ENCODE peak calls at places on chromosomes 5 and 9, in eight cellular contexts. Q is effector CD4-positive, alpha-beta T cell; E is small intestine; R is Right ventricle myocardium inferior; D is colonic mucosa; O is CD4-positive, alpha-beta T cell; F is SK-N-SH; Z is RKO. T is an unnamed sample.

GRCh38 chr9:36317766-36318165 is 59.5 kb upstream of the GNE start:
- DNase-seq in Q (no peak), E (peak; percentile 84), R (no peak), D (peak; percentile 97), O (no peak), F (no peak), Z (no peak), T (no peak)

GRCh38 chr9:121887553-121888437 is 205.3 kb downstream of the TTLL11 start:
- DNase-seq in Q (no peak), E (peak; percentile 65), R (no peak), D (peak; percentile 63), O (no peak), F (peak; percentile 42), Z (no peak), T (no peak)

GRCh38 chr5:6439588-6440550 is 8.8 kb upstream of the UBE2QL1 start:
- DNase-seq in Q (no peak), E (no peak), R (no peak), D (no peak), O (no peak), F (no peak), Z (no peak), T (no peak)

GRCh38 chr5:107878676-107879075 is 207.9 kb upstream of the EFNA5 start:
- DNase-seq in Q (no peak), E (no peak), R (no peak), D (no peak), O (no peak), F (peak; percentile 33), Z (no peak), T (no peak)

GRCh38 chr9:72133365-72134035 is 15.7 kb upstream of the GDA start:
- DNase-seq in Q (no peak), E (peak; percentile 95), R (no peak), D (peak; percentile 41), O (no peak), F (no peak), Z (no peak), T (no peak)

GRCh38 chr5:77866198-77866597 is 90.1 kb upstream of the TBCA start:
- DNase-seq in Q (no peak), E (no peak), R (no peak), D (no peak), O (no peak), F (peak; percentile 22), Z (no peak), T (no peak)

GRCh38 chr5:56003179-56003578 is 8.4 kb upstream of the IL6ST start:
- DNase-seq in Q (no peak), E (peak; percentile 98), R (no peak), D (peak; percentile 80), O (no peak), F (no peak), Z (peak; percentile 61), T (no peak)

GRCh38 chr9:120710110-120710981 is 3.9 kb downstream of the MEGF9 start:
- DNase-seq in Q (no peak), E (peak; percentile 85), R (no peak), D (no peak), O (peak; percentile 20), F (peak; percentile 39), Z (peak; percentile 91), T (peak; percentile 79)

GRCh38 chr5:60299944-60300343 is 400.0 kb downstream of the DEPDC1B start:
- DNase-seq in Q (no peak), E (no peak), R (no peak), D (no peak), O (no peak), F (no peak), Z (no peak), T (no peak)

GRCh38 chr5:41510176-41510831 is at the start of gene PLCXD3:
- DNase-seq in Q (no peak), E (peak; percentile 43), R (peak; percentile 72), D (peak; percentile 22), O (no peak), F (peak; percentile 69), Z (no peak), T (no peak)

GRCh38 chr5:6361101-6361500 is 17.2 kb downstream of the MED10 start:
- DNase-seq in Q (no peak), E (no peak), R (no peak), D (no peak), O (no peak), F (no peak), Z (no peak), T (no peak)

GRCh38 chr5:9632495-9632894 is 2.3 kb upstream of the TAS2R1 start:
- DNase-seq in Q (no peak), E (no peak), R (no peak), D (no peak), O (no peak), F (no peak), Z (no peak), T (no peak)

GRCh38 chr5:123810253-123810652 is 298.3 kb downstream of the CSNK1G3 start:
- DNase-seq in Q (no peak), E (peak; percentile 40), R (peak; percentile 59), D (peak; percentile 44), O (no peak), F (no peak), Z (no peak), T (no peak)

GRCh38 chr9:129816501-129817435 is 7.2 kb downstream of the TOR1A start:
- DNase-seq in Q (no peak), E (peak; percentile 13), R (no peak), D (no peak), O (no peak), F (no peak), Z (no peak), T (no peak)

GRCh38 chr5:36311967-36312366 is 10.3 kb upstream of the RANBP3L start:
- DNase-seq in Q (no peak), E (no peak), R (no peak), D (no peak), O (no peak), F (no peak), Z (no peak), T (no peak)

GRCh38 chr5:123951204-123951977 is 439.4 kb downstream of the CSNK1G3 start:
- DNase-seq in Q (no peak), E (no peak), R (no peak), D (no peak), O (no peak), F (no peak), Z (peak; percentile 75), T (peak; percentile 70)

GRCh38 chr5:139185589-139185988 is 12.6 kb downstream of the SIL1 start:
- DNase-seq in Q (no peak), E (no peak), R (no peak), D (no peak), O (no peak), F (no peak), Z (no peak), T (no peak)

GRCh38 chr5:151612689-151613427 is 21.7 kb upstream of the FAT2 start:
- DNase-seq in Q (peak; percentile 20), E (no peak), R (no peak), D (no peak), O (peak; percentile 13), F (no peak), Z (no peak), T (peak; percentile 63)

GRCh38 chr5:111790295-111790694 is 33.3 kb upstream of the NREP start:
- DNase-seq in Q (no peak), E (no peak), R (no peak), D (no peak), O (no peak), F (no peak), Z (no peak), T (no peak)

GRCh38 chr9:85020791-85021190 is 351.3 kb downstream of the NTRK2 start:
- DNase-seq in Q (no peak), E (no peak), R (no peak), D (no peak), O (no peak), F (no peak), Z (no peak), T (no peak)

GRCh38 chr9:16133556-16134227 is 580.8 kb downstream of the CCDC171 start:
- DNase-seq in Q (no peak), E (peak; percentile 73), R (no peak), D (peak; percentile 40), O (no peak), F (peak; percentile 51), Z (peak; percentile 39), T (peak; percentile 88)

GRCh38 chr5:78912085-78912771 is 72.9 kb downstream of the ARSB start:
- DNase-seq in Q (no peak), E (no peak), R (no peak), D (no peak), O (no peak), F (peak; percentile 29), Z (no peak), T (no peak)

GRCh38 chr9:13088734-13089427 is 190.6 kb downstream of the MPDZ start:
- DNase-seq in Q (no peak), E (peak; percentile 36), R (no peak), D (no peak), O (no peak), F (peak; percentile 79), Z (peak; percentile 58), T (peak; percentile 55)

GRCh38 chr9:14428781-14429230 is 114.9 kb upstream of the NFIB start:
- DNase-seq in Q (peak; percentile 5), E (peak; percentile 48), R (peak; percentile 55), D (peak; percentile 64), O (peak; percentile 3), F (peak; percentile 53), Z (peak; percentile 56), T (peak; percentile 70)

GRCh38 chr5:107514305-107514704 is 156.4 kb downstream of the EFNA5 start:
- DNase-seq in Q (no peak), E (no peak), R (no peak), D (no peak), O (no peak), F (no peak), Z (no peak), T (no peak)

GRCh38 chr9:20980713-20981481 is 50.5 kb downstream of the HACD4 start:
- DNase-seq in Q (no peak), E (no peak), R (no peak), D (no peak), O (no peak), F (no peak), Z (no peak), T (no peak)

GRCh38 chr9:40928803-40929487 is 199.5 kb downstream of the FOXD4L6 start:
- DNase-seq in Q (no peak), E (no peak), R (no peak), D (no peak), O (no peak), F (no peak), Z (no peak), T (no peak)

GRCh38 chr5:161167001-161167765 is 315.2 kb upstream of the ATP10B start:
- DNase-seq in Q (no peak), E (no peak), R (peak; percentile 14), D (no peak), O (no peak), F (no peak), Z (no peak), T (no peak)

T was measured in ACHN.